ENCODE peak calls at places on chromosomes 6 and 20, in six cellular contexts. X is WTC11, E is K562, Y is HepG2, L is H1, D is endothelial cell of umbilical vein. F is an unnamed sample.

GRCh38 chr6:18047406-18047805 is 60.0 kb upstream of the KIF13A start:
- DNase-seq in Y (no peak), L (no peak), X (no peak), E (no peak), D (no peak), F (no peak)

GRCh38 chr20:3621111-3621510 is 42.1 kb downstream of the GFRA4 start:
- DNase-seq in D (no peak), L (no peak), X (peak; percentile 37), Y (no peak), E (no peak), F (no peak)

GRCh38 chr6:42200035-42200434 is 5.3 kb upstream of the GUCA1B start:
- DNase-seq in Y (peak; percentile 78), D (no peak), L (no peak), E (no peak), X (no peak), F (no peak)

GRCh38 chr6:42194056-42194455 is 700 bp downstream of the GUCA1B start:
- DNase-seq in D (no peak), L (no peak), X (no peak), E (no peak), Y (no peak), F (no peak)

GRCh38 chr20:45968081-45968671 is 3.8 kb downstream of the ZNF335 start:
- DNase-seq in X (no peak), Y (no peak), D (no peak), E (no peak), L (no peak), F (no peak)

GRCh38 chr6:5681480-5681879 is 325.2 kb downstream of the NRN1 start:
- DNase-seq in D (no peak), X (no peak), Y (no peak), E (no peak), L (no peak), F (no peak)

GRCh38 chr6:117536317-117536716 is 53.8 kb downstream of the DCBLD1 start:
- DNase-seq in L (no peak), D (no peak), Y (no peak), E (no peak), X (no peak), F (no peak)

GRCh38 chr6:164286021-164286420 is 871.5 kb downstream of the QKI start:
- DNase-seq in Y (no peak), D (peak; percentile 2), E (no peak), L (no peak), X (no peak), F (no peak)

GRCh38 chr6:37373822-37374514 is 20.2 kb downstream of the RNF8 start:
- DNase-seq in D (peak; percentile 40), Y (no peak), L (no peak), E (no peak), X (no peak), F (no peak)

GRCh38 chr6:14066782-14067406 is 50.7 kb upstream of the CD83 start:
- DNase-seq in E (peak; percentile 69), Y (peak; percentile 55), D (peak; percentile 61), X (no peak), L (no peak), F (peak; percentile 65)

GRCh38 chr6:4224082-4224978 is 89.0 kb upstream of the ECI2 start:
- DNase-seq in D (no peak), E (no peak), X (no peak), Y (no peak), L (no peak), F (no peak)

GRCh38 chr6:43799671-43800623 is 29.9 kb downstream of the VEGFA start:
- DNase-seq in E (no peak), Y (no peak), X (no peak), L (no peak), D (no peak), F (no peak)

GRCh38 chr20:36591281-36591680 is 14.3 kb upstream of the RAB5IF start:
- DNase-seq in Y (no peak), L (no peak), X (no peak), D (no peak), E (no peak), F (no peak)

GRCh38 chr6:131135244-131136020 is at the start of gene AKAP7:
- DNase-seq in L (peak; percentile 15), D (peak; percentile 67), X (peak; percentile 90), Y (peak; percentile 64), E (peak; percentile 72), F (peak; percentile 74)

GRCh38 chr6:1162367-1163275 is 149.3 kb upstream of the FOXQ1 start:
- DNase-seq in X (no peak), Y (no peak), D (no peak), L (no peak), E (no peak), F (no peak)

GRCh38 chr20:57698191-57698866 is 11.5 kb downstream of the PMEPA1 start:
- DNase-seq in E (no peak), X (no peak), D (peak; percentile 99), Y (peak; percentile 31), L (no peak), F (peak; percentile 95)

GRCh38 chr20:3115190-3116107 is 30.9 kb upstream of the AVP start:
- DNase-seq in E (peak; percentile 78), X (peak; percentile 63), Y (peak; percentile 72), D (peak; percentile 44), L (peak; percentile 31), F (peak; percentile 77)

GRCh38 chr20:10792291-10792690 is 118.5 kb upstream of the JAG1 start:
- DNase-seq in X (no peak), Y (no peak), D (no peak), L (no peak), E (no peak), F (no peak)

GRCh38 chr6:157099912-157100593 is 223.3 kb downstream of the TMEM242 start:
- DNase-seq in X (no peak), D (peak; percentile 65), Y (no peak), L (no peak), E (peak; percentile 39), F (no peak)

GRCh38 chr6:135493218-135493961 is 4.2 kb downstream of the AHI1 start:
- DNase-seq in L (no peak), Y (no peak), E (no peak), X (no peak), D (peak; percentile 35), F (no peak)

GRCh38 chr20:36167826-36168634 is 13.5 kb downstream of the EPB41L1 start:
- DNase-seq in E (peak; percentile 54), D (no peak), X (no peak), L (no peak), Y (no peak), F (peak; percentile 82)

GRCh38 chr6:133895573-133896343 is 6.8 kb downstream of the TCF21 start:
- DNase-seq in X (peak; percentile 48), D (no peak), L (no peak), E (no peak), Y (no peak), F (no peak)

GRCh38 chr20:37233471-37234253 is 28.0 kb downstream of the GHRH start:
- DNase-seq in X (no peak), L (no peak), D (no peak), E (no peak), Y (no peak), F (no peak)

GRCh38 chr20:54355631-54356280 is 119.6 kb upstream of the DOK5 start:
- DNase-seq in X (no peak), E (no peak), D (no peak), Y (no peak), L (no peak), F (no peak)

GRCh38 chr6:6348251-6348650 is 27.8 kb upstream of the F13A1 start:
- DNase-seq in D (no peak), L (no peak), Y (no peak), X (no peak), E (no peak), F (no peak)

GRCh38 chr20:40499416-40499815 is 189.6 kb downstream of the MAFB start:
- DNase-seq in Y (no peak), E (no peak), X (no peak), D (no peak), L (no peak), F (no peak)

GRCh38 chr20:59318201-59318790 is 17.9 kb downstream of the EDN3 start:
- DNase-seq in L (no peak), Y (no peak), E (no peak), X (no peak), D (no peak), F (no peak)

GRCh38 chr6:39936857-39937256 is 2.6 kb upstream of the MOCS1 start:
- DNase-seq in Y (no peak), X (no peak), E (no peak), D (no peak), L (no peak), F (no peak)

GRCh38 chr6:39931607-39932006 is 2.7 kb downstream of the MOCS1 start:
- DNase-seq in Y (no peak), L (no peak), X (no peak), D (no peak), E (no peak), F (no peak)

GRCh38 chr6:39932386-39932785 is 1.9 kb downstream of the MOCS1 start:
- DNase-seq in X (no peak), D (no peak), L (no peak), E (no peak), Y (no peak), F (no peak)

GRCh38 chr6:39933669-39934059 is 598 bp downstream of the MOCS1 start:
- DNase-seq in X (no peak), Y (peak; percentile 9), E (no peak), D (no peak), L (no peak), F (no peak)

DNA sequence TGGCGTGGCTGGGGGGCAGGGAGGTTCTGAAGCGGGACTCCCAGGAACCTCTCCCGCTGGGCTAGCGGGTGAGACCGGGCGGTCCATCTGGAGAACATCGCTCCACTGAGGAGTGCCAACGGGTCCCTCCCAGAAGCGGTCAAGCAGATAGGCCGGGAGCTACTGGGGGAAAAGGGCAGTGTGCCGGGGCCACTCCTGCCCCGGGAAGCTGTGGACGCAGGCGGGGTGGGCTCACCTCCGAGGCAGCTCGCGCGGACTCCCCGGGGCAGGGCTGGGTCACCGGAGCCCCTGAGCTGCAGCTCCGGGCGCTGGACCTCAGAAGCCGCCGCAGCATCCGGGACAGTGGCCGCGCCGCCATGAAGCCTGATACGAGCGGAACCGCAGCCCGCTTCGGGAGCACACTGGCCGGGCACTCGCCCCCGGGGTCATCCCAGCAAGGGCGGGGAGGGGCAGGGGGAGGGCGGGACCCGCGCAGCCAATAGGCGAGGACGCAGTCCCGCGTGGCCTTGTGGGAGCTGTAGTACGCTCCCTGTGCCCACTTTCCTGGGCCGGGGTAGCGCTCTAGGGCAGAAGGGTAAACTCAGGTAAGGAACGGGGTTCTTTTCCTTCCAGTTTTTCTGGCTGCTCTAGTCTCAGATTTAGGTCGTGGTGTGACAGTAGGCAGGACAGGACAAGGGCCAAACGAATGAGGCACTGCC is at the start of gene MOCS1:
- DNase-seq in Y (peak; percentile 70), E (peak; percentile 94), X (peak; percentile 87), D (peak; percentile 73), L (peak; percentile 56), F (peak; percentile 28)
- TF ChIP-seq JUN in Y (no peak), E (no peak), X (no peak), D (no peak), L (no peak), F (no peak)

GRCh38 chr6:98212468-98212867 is 621.9 kb upstream of the POU3F2 start:
- DNase-seq in Y (no peak), L (no peak), D (no peak), E (no peak), X (no peak), F (no peak)

GRCh38 chr6:98215531-98215930 is 618.8 kb upstream of the POU3F2 start:
- DNase-seq in E (no peak), X (no peak), Y (no peak), D (no peak), L (no peak), F (no peak)
- TF ChIP-seq JUN in E (no peak), X (no peak), Y (no peak), D (no peak), L (no peak), F (no peak)

GRCh38 chr6:45419574-45420082 is 41.9 kb upstream of the SUPT3H start:
- DNase-seq in L (no peak), E (peak; percentile 26), Y (peak; percentile 42), D (peak; percentile 22), X (peak; percentile 74), F (peak; percentile 9)
- TF ChIP-seq JUN in L (no peak), E (no peak), Y (no peak), D (no peak), X (no peak), F (no peak)

GRCh38 chr20:63636752-63637633 is 10.1 kb upstream of the GMEB2 start:
- DNase-seq in L (no peak), X (no peak), Y (no peak), E (no peak), D (no peak), F (no peak)
- TF ChIP-seq JUN in L (no peak), X (no peak), Y (no peak), E (no peak), D (no peak), F (no peak)